ENCODE peak calls at places on chromosomes 7 and 10, in seven cellular contexts. M, T, A, F, N, B and K are unnamed samples.
A peak's percentile ranks its signal among the peaks of the same experiment; 100 is the strongest.

GRCh38 chr7:145700488-145700887 is 416.1 kb upstream of the CNTNAP2 start:
- DNase-seq in M (no peak), T (no peak), A (no peak), F (no peak), N (no peak), B (no peak), K (no peak)

GRCh38 chr10:15775513-15775912 is 55.8 kb upstream of the ITGA8 start:
- DNase-seq in M (peak; percentile 89), T (no peak), A (no peak), F (no peak), N (no peak), B (peak; percentile 69), K (no peak)

GRCh38 chr7:32694182-32694581 is 197.4 kb downstream of the KBTBD2 start:
- DNase-seq in M (no peak), T (no peak), A (no peak), F (no peak), N (no peak), B (no peak), K (no peak)

GRCh38 chr10:24251547-24251946 is 42.6 kb downstream of the KIAA1217 start:
- DNase-seq in M (no peak), T (no peak), A (no peak), F (no peak), N (no peak), B (no peak), K (no peak)

GRCh38 chr10:69958232-69958902 is 94.3 kb upstream of the MACROH2A2 start:
- DNase-seq in M (peak; percentile 44), T (no peak), A (peak; percentile 73), F (no peak), N (no peak), B (no peak), K (no peak)

GRCh38 chr10:2081501-2081900 is 344.2 kb upstream of the ADARB2 start:
- DNase-seq in M (no peak), T (no peak), A (no peak), F (no peak), N (no peak), B (no peak), K (no peak)

GRCh38 chr7:142899661-142900060 is 14.1 kb upstream of the TRPV6 start:
- DNase-seq in M (no peak), T (no peak), A (no peak), F (no peak), N (no peak), B (no peak), K (no peak)

GRCh38 chr10:71727429-71728217 is 8.0 kb upstream of the C10orf105 start:
- DNase-seq in M (no peak), T (peak; percentile 79), A (peak; percentile 72), F (peak; percentile 89), N (peak; percentile 81), B (no peak), K (no peak)

GRCh38 chr10:58971806-58972491 is 204.5 kb upstream of the PHYHIPL start:
- DNase-seq in M (no peak), T (no peak), A (peak; percentile 45), F (no peak), N (no peak), B (no peak), K (no peak)

GRCh38 chr7:98754041-98754479 is 115.8 kb downstream of the TMEM130 start:
- DNase-seq in M (peak; percentile 48), T (no peak), A (peak; percentile 65), F (no peak), N (no peak), B (no peak), K (no peak)

GRCh38 chr7:153942036-153942435 is 110.2 kb upstream of the DPP6 start:
- DNase-seq in M (no peak), T (no peak), A (no peak), F (no peak), N (no peak), B (no peak), K (no peak)

GRCh38 chr7:30224511-30225031 is 59.8 kb upstream of the ZNRF2 start:
- DNase-seq in M (peak; percentile 96), T (no peak), A (no peak), F (no peak), N (no peak), B (no peak), K (no peak)

GRCh38 chr10:92413011-92413410 is 122.0 kb downstream of the MARCHF5 start:
- DNase-seq in M (no peak), T (no peak), A (no peak), F (no peak), N (no peak), B (no peak), K (no peak)

DNA sequence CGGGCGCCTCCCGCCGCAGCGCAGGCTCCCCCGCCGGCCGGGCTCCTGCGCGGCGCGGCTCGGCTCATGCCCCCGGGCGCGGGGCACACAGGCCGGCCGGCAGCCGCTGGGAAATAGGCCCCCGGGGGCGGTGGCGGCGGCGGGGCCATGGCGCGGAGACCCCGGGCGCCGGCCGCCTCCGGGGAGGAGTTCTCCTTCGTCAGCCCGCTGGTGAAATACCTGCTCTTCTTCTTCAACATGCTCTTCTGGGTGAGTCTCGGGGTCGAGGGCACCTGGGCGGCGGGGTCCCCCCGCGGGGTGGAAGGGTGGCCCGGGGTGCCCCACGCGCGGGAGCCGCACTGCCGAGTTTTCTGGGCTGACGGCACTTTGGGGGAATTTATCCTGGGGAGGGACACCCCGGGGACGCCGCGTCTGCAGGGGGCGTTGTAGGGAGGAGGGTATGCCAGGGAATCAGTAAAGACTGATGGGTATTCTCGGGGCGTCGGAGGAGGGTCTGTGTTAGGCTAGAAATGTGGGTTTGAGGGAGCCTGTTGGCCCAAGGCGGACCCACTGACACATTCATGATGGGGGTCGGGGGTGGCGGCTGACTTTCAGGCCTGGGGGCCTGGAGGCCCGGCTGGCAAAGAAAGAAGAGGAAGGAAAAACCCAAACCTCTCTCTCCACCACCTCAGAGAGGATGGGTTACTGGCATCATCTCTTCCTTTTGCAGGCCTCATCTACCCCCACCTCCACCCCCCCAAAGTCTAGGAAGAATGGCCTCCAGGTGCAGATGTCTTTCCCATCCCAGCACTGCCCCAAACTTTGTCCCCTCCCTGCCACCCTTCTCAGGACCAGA is 544 bp downstream of the TSPAN33 start:
- DNase-seq in M (no peak), T (no peak), A (no peak), F (no peak), N (no peak), B (no peak), K (no peak)
- H3K4me3 ChIP-seq in M (peak overlapping the region; percentile 12), T (peak overlapping the region; percentile 38), A (peak overlapping the region; percentile 60), F (peak overlapping the region; percentile 66), N (peak overlapping the region; percentile 25), B (peak overlapping the region; percentile 36), K (peak overlapping the region; percentile 75)

GRCh38 chr7:158143196-158144120 is 444.2 kb downstream of the PTPRN2 start:
- DNase-seq in M (no peak), T (no peak), A (no peak), F (no peak), N (no peak), B (no peak), K (no peak)
- H3K27ac ChIP-seq in M (no peak overlapping the region), T (no peak overlapping the region), A (no peak overlapping the region), F (no peak overlapping the region), N (no peak overlapping the region), B (no peak overlapping the region), K (no peak overlapping the region)

GRCh38 chr10:78248651-78249464 is 215.2 kb downstream of the RPS24 start:
- DNase-seq in M (peak; percentile 88), T (no peak), A (no peak), F (no peak), N (peak; percentile 47), B (peak; percentile 68), K (no peak)
- H3K4me3 ChIP-seq in M (peak overlapping the region; percentile 30), T (no peak overlapping the region), A (no peak overlapping the region), F (no peak overlapping the region), N (no peak overlapping the region), B (peak overlapping the region; percentile 20), K (peak overlapping the region; percentile 63)

GRCh38 chr10:103441611-103442010 is 10.6 kb downstream of the CALHM2 start:
- DNase-seq in M (no peak), T (no peak), A (no peak), F (no peak), N (no peak), B (no peak), K (no peak)
- H3K27ac ChIP-seq in M (peak overlapping the region; percentile 37), T (peak overlapping the region; percentile 25), A (peak overlapping the region; percentile 47), F (no peak overlapping the region), N (peak overlapping the region; percentile 83), B (peak overlapping the region; percentile 57), K (peak overlapping the region; percentile 68)

DNA sequence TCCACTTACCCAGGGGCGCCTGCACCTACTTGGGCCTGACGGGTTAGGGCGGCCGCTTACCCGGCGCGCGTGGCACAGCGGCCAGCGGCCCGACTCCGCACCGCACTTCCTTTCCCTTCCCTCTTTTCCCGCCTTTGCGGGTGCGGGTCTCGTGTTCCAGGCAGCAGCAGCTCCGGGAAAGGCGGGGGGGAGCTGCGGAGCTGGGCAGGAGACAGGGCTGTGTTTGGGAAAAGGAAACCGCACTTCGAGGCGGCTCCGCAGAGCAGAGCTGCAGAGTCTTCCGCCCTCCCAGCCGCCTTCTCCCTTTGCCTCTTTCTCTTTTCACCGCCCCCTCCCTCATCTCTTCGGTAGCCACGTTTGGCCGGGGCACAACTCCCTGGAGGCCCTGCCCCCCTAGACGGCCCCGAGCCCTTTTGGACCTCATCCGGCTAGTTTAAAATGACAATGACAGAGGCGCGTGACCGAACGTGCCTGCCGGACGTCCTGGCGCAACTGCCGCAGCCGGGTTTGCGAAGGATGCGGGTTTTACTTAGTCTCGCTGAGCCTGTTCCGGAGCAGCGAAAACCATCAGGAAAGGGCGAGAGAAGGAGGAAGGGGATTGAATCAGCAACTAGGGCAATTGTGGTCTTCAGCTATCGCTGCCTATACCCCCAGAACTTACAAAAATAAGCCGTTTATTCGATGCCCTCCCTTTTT is 7.9 kb upstream of the PAX2 start:
- DNase-seq in M (no peak), T (no peak), A (peak; percentile 55), F (no peak), N (no peak), B (no peak), K (no peak)
- H3K4me3 ChIP-seq in M (no peak overlapping the region), T (no peak overlapping the region), A (peak overlapping the region; percentile 2), F (peak overlapping the region; percentile 44), N (no peak overlapping the region), B (peak overlapping the region; percentile 10), K (peak overlapping the region; percentile 64)